ENCODE peak calls at places on chromosomes 16 and 17, in six cellular contexts. One of them, this sample, is unnamed. For H3K36me3, the result is how much of the 10 kb centered on the place peaks cover.

GRCh38 chr16:69399361-69399760 is 13.6 kb upstream of the TERF2 start:
- DNase-seq in breast epithelium: no peak
- DNase-seq in GM12878: no peak
- DNase-seq in Peyer's patch: no peak
- DNase-seq in gastrocnemius medialis: no peak
- DNase-seq in IMR-90: peak
- DNase-seq in this sample: no peak

GRCh38 chr16:61792194-61792904 is 243.9 kb downstream of the CDH8 start:
- DNase-seq in breast epithelium: no peak
- DNase-seq in GM12878: no peak
- DNase-seq in Peyer's patch: no peak
- DNase-seq in gastrocnemius medialis: no peak
- DNase-seq in IMR-90: no peak
- DNase-seq in this sample: peak

GRCh38 chr16:86818701-86819522 is 240.6 kb downstream of the FOXL1 start:
- DNase-seq in breast epithelium: no peak
- DNase-seq in GM12878: no peak
- DNase-seq in Peyer's patch: no peak
- DNase-seq in gastrocnemius medialis: no peak
- DNase-seq in IMR-90: no peak
- DNase-seq in this sample: no peak

GRCh38 chr17:16935786-16936185 is 36.1 kb downstream of the TNFRSF13B start:
- DNase-seq in breast epithelium: no peak
- DNase-seq in GM12878: no peak
- DNase-seq in Peyer's patch: no peak
- DNase-seq in gastrocnemius medialis: no peak
- DNase-seq in IMR-90: no peak
- DNase-seq in this sample: no peak

GRCh38 chr17:42438600-42439567 is 15.8 kb upstream of the CAVIN1 start:
- DNase-seq in breast epithelium: no peak
- DNase-seq in GM12878: no peak
- DNase-seq in Peyer's patch: peak
- DNase-seq in gastrocnemius medialis: no peak
- DNase-seq in IMR-90: no peak
- DNase-seq in this sample: peak

GRCh38 chr17:17567631-17568030 is 23.9 kb downstream of the PEMT start:
- DNase-seq in breast epithelium: peak
- DNase-seq in GM12878: no peak
- DNase-seq in Peyer's patch: no peak
- DNase-seq in gastrocnemius medialis: peak
- DNase-seq in IMR-90: peak
- DNase-seq in this sample: no peak

GRCh38 chr17:47317119-47317518 is 6.6 kb upstream of the EFCAB13 start:
- DNase-seq in breast epithelium: no peak
- DNase-seq in GM12878: no peak
- DNase-seq in Peyer's patch: no peak
- DNase-seq in gastrocnemius medialis: no peak
- DNase-seq in IMR-90: peak
- DNase-seq in this sample: no peak

GRCh38 chr17:74272731-74273201 is 1.3 kb upstream of the DNAI2 start:
- DNase-seq in breast epithelium: no peak
- DNase-seq in GM12878: no peak
- DNase-seq in Peyer's patch: no peak
- DNase-seq in gastrocnemius medialis: no peak
- DNase-seq in IMR-90: no peak
- DNase-seq in this sample: peak

GRCh38 chr17:51769231-51769630 is 389.3 kb downstream of the CA10 start:
- DNase-seq in breast epithelium: no peak
- DNase-seq in GM12878: no peak
- DNase-seq in Peyer's patch: no peak
- DNase-seq in gastrocnemius medialis: no peak
- DNase-seq in IMR-90: no peak
- DNase-seq in this sample: no peak

GRCh38 chr17:77566151-77566550 is 392.4 kb upstream of the TNRC6C start:
- DNase-seq in breast epithelium: no peak
- DNase-seq in GM12878: no peak
- DNase-seq in Peyer's patch: no peak
- DNase-seq in gastrocnemius medialis: no peak
- DNase-seq in IMR-90: no peak
- DNase-seq in this sample: no peak

GRCh38 chr16:27426423-27427408 is 24.7 kb downstream of the IL21R start:
- DNase-seq in breast epithelium: peak
- DNase-seq in GM12878: peak
- DNase-seq in Peyer's patch: no peak
- DNase-seq in gastrocnemius medialis: no peak
- DNase-seq in IMR-90: peak
- DNase-seq in this sample: peak

GRCh38 chr17:14738652-14738988 is 437.7 kb downstream of the HS3ST3B1 start:
- DNase-seq in breast epithelium: no peak
- DNase-seq in GM12878: no peak
- DNase-seq in Peyer's patch: no peak
- DNase-seq in gastrocnemius medialis: no peak
- DNase-seq in IMR-90: no peak
- DNase-seq in this sample: no peak

GRCh38 chr17:7883781-7884386 is 4.7 kb upstream of the CHD3 start:
- DNase-seq in breast epithelium: no peak
- DNase-seq in GM12878: no peak
- DNase-seq in Peyer's patch: no peak
- DNase-seq in gastrocnemius medialis: no peak
- DNase-seq in IMR-90: peak
- DNase-seq in this sample: no peak

DNA sequence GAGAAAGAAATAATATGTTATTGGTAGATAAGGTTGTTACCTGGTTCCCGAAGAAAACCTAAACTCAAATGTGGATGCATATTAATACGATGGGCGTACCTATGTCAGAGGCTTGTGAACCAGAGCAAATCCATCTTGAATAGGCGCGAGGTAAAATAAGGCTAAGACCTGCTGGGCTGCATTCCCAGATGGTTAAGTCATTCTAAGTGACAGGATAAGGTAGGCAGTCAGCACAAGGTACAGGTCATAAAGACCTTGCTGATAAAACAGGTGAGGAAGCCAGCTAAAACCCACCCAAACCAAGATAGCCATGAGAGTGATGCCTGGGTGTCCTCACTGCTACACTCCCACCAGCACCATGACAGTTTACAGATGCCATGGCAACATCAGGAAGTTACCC is 1400.1 kb downstream of the CDH8 start:
- DNase-seq in breast epithelium: no peak
- DNase-seq in GM12878: no peak
- DNase-seq in Peyer's patch: no peak
- DNase-seq in gastrocnemius medialis: no peak
- DNase-seq in IMR-90: no peak
- DNase-seq in this sample: no peak
- H3K36me3 ChIP-seq in breast epithelium: under half
- H3K36me3 ChIP-seq in GM12878: under half
- H3K36me3 ChIP-seq in Peyer's patch: under half
- H3K36me3 ChIP-seq in gastrocnemius medialis: under half
- H3K36me3 ChIP-seq in IMR-90: under half
- H3K36me3 ChIP-seq in this sample: under half

GRCh38 chr17:49674507-49674906 is 3.4 kb downstream of the SPOP start:
- DNase-seq in breast epithelium: no peak
- DNase-seq in GM12878: no peak
- DNase-seq in Peyer's patch: no peak
- DNase-seq in gastrocnemius medialis: no peak
- DNase-seq in IMR-90: no peak
- DNase-seq in this sample: no peak
- TF ChIP-seq CTCF in breast epithelium: no peak
- TF ChIP-seq CTCF in GM12878: no peak
- TF ChIP-seq CTCF in Peyer's patch: no peak
- TF ChIP-seq CTCF in gastrocnemius medialis: no peak
- TF ChIP-seq CTCF in IMR-90: no peak
- TF ChIP-seq CTCF in this sample: no peak

DNA sequence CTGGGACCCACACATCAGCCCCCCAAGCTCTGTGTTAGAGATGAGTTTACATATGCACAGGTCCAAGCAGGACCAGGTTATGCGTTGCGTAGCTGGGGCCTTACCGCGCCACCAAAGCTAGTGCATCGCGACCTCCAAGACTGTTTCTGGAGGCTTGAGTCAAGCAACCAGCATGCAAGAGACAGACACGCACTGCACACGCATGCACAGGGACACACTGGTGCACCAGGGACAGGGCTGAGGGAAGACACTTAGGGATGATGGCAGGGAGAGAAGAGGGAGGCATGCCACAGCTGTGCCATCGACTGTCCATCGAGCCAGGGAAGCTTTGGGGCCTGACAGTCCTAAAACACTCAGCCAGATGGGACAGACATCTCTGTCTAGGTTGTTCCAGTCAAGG is 72.8 kb downstream of the MYH11 start:
- DNase-seq in breast epithelium: no peak
- DNase-seq in GM12878: no peak
- DNase-seq in Peyer's patch: no peak
- DNase-seq in gastrocnemius medialis: no peak
- DNase-seq in IMR-90: no peak
- DNase-seq in this sample: no peak
- H3K36me3 ChIP-seq in breast epithelium: under half
- H3K36me3 ChIP-seq in GM12878: under half
- H3K36me3 ChIP-seq in Peyer's patch: under half
- H3K36me3 ChIP-seq in gastrocnemius medialis: under half
- H3K36me3 ChIP-seq in IMR-90: under half
- H3K36me3 ChIP-seq in this sample: under half

GRCh38 chr16:67177743-67178699 is 5.7 kb downstream of the MATCAP1 start:
- DNase-seq in breast epithelium: peak
- DNase-seq in GM12878: no peak
- DNase-seq in Peyer's patch: peak
- DNase-seq in gastrocnemius medialis: no peak
- DNase-seq in IMR-90: peak
- DNase-seq in this sample: no peak
- TF ChIP-seq CTCF in breast epithelium: peak
- TF ChIP-seq CTCF in GM12878: no peak
- TF ChIP-seq CTCF in Peyer's patch: no peak
- TF ChIP-seq CTCF in gastrocnemius medialis: no peak
- TF ChIP-seq CTCF in IMR-90: no peak
- TF ChIP-seq CTCF in this sample: peak

GRCh38 chr17:28577466-28577824 is 750 bp upstream of the ALDOC start:
- DNase-seq in breast epithelium: no peak
- DNase-seq in GM12878: no peak
- DNase-seq in Peyer's patch: no peak
- DNase-seq in gastrocnemius medialis: no peak
- DNase-seq in IMR-90: no peak
- DNase-seq in this sample: no peak
- H3K36me3 ChIP-seq in breast epithelium: under half
- H3K36me3 ChIP-seq in GM12878: under half
- H3K36me3 ChIP-seq in Peyer's patch: under half
- H3K36me3 ChIP-seq in gastrocnemius medialis: under half
- H3K36me3 ChIP-seq in IMR-90: under half
- H3K36me3 ChIP-seq in this sample: under half

GRCh38 chr17:75844530-75845057 is 390 bp upstream of the UNC13D start:
- DNase-seq in breast epithelium: peak
- DNase-seq in GM12878: no peak
- DNase-seq in Peyer's patch: peak
- DNase-seq in gastrocnemius medialis: no peak
- DNase-seq in IMR-90: no peak
- DNase-seq in this sample: no peak

GRCh38 chr17:75842963-75843576 is 1.1 kb downstream of the UNC13D start:
- DNase-seq in breast epithelium: no peak
- DNase-seq in GM12878: no peak
- DNase-seq in Peyer's patch: no peak
- DNase-seq in gastrocnemius medialis: no peak
- DNase-seq in IMR-90: no peak
- DNase-seq in this sample: no peak

GRCh38 chr17:75845058-75845711 is 981 bp upstream of the UNC13D start:
- DNase-seq in breast epithelium: peak
- DNase-seq in GM12878: peak
- DNase-seq in Peyer's patch: peak
- DNase-seq in gastrocnemius medialis: peak
- DNase-seq in IMR-90: peak
- DNase-seq in this sample: peak

GRCh38 chr17:75842411-75842810 is 1.8 kb downstream of the UNC13D start:
- DNase-seq in breast epithelium: no peak
- DNase-seq in GM12878: no peak
- DNase-seq in Peyer's patch: no peak
- DNase-seq in gastrocnemius medialis: no peak
- DNase-seq in IMR-90: no peak
- DNase-seq in this sample: no peak

GRCh38 chr17:75843577-75844529 is at the start of gene UNC13D:
- DNase-seq in breast epithelium: peak
- DNase-seq in GM12878: no peak
- DNase-seq in Peyer's patch: no peak
- DNase-seq in gastrocnemius medialis: no peak
- DNase-seq in IMR-90: no peak
- DNase-seq in this sample: no peak
- TF ChIP-seq CTCF in breast epithelium: no peak
- TF ChIP-seq CTCF in GM12878: no peak
- TF ChIP-seq CTCF in Peyer's patch: no peak
- TF ChIP-seq CTCF in gastrocnemius medialis: no peak
- TF ChIP-seq CTCF in IMR-90: no peak
- TF ChIP-seq CTCF in this sample: no peak

DNA sequence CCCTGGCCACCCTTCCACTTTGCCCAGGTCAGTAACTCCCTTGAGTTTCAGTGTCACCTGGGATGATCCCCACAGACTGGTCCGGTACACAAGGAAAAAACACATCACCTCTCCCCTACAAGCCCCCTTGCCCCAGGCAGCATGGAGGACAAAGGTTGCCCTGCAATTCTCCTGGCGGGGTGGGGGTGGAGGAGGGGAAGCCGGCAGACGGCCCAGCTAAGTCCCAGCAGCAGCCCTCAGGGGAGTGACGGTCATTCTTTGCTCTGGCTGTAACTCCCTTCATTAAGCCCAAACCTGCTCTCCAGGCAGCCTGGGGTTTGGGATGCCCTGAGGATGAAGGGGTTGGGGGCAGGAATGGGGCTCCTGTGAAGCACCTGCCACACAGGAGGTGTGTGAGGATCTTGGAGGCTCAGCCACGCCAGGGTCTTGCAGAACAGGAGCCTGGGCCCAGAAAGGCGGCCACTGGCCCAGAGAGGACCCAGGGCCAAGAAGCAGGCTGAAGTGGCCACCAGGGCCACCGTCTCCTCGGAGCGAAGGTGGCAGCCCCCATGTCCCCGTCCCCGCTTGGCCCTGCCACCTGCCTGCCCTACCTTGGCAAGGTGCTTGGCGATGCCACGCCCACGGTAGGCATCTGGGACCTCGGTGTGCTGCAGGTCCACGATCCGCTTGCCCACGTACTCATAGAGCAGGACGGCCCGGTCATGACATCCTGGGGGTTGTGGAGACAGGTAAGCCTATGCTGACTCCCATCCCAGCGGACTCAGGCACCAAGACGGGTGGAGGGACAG is 9.5 kb downstream of the NATD1 start:
- DNase-seq in breast epithelium: no peak
- DNase-seq in GM12878: no peak
- DNase-seq in Peyer's patch: no peak
- DNase-seq in gastrocnemius medialis: no peak
- DNase-seq in IMR-90: no peak
- DNase-seq in this sample: no peak
- H3K36me3 ChIP-seq in breast epithelium: under half
- H3K36me3 ChIP-seq in GM12878: under half
- H3K36me3 ChIP-seq in Peyer's patch: under half
- H3K36me3 ChIP-seq in gastrocnemius medialis: under half
- H3K36me3 ChIP-seq in IMR-90: under half
- H3K36me3 ChIP-seq in this sample: under half

GRCh38 chr17:56629450-56630187 is 36.1 kb downstream of the NOG start:
- DNase-seq in breast epithelium: no peak
- DNase-seq in GM12878: no peak
- DNase-seq in Peyer's patch: no peak
- DNase-seq in gastrocnemius medialis: no peak
- DNase-seq in IMR-90: peak
- DNase-seq in this sample: peak
- TF ChIP-seq CTCF in breast epithelium: no peak
- TF ChIP-seq CTCF in GM12878: peak
- TF ChIP-seq CTCF in Peyer's patch: no peak
- TF ChIP-seq CTCF in gastrocnemius medialis: no peak
- TF ChIP-seq CTCF in IMR-90: peak
- TF ChIP-seq CTCF in this sample: peak